ENCODE peak calls at places on chromosomes 4 and X, in ten cellular contexts. One of them, this sample, is unnamed.

GRCh38 chrX:10076765-10077164 is 80.0 kb upstream of the CLCN4 start:
- DNase-seq in stimulated activated CD8-positive, alpha-beta memory T cell treated with anti-CD3 and anti-CD28 coated beads, Interleukin-7, amount 100 ng/mL, for 1 hour: no peak
- DNase-seq in AG09319: no peak
- DNase-seq in NCI-H446 treated with DMSO at 0.1 percent for 48 hours: no peak
- DNase-seq in DMS 273 treated with DMSO at 0.1 percent for 48 hours: no peak
- DNase-seq in stomach: no peak
- DNase-seq in activated CD4-positive, CD25-positive, alpha-beta regulatory T cell treated with anti-CD3 and anti-CD28 coated beads, Interleukin-2, amount 50 U/mL, for 72 hours: no peak
- DNase-seq in fibroblast of lung: no peak
- DNase-seq in ecto neural progenitor cell: no peak
- DNase-seq in T-helper 2 cell: no peak
- DNase-seq in this sample: no peak

GRCh38 chr4:84938316-84938715 is 28.2 kb downstream of the WDFY3 start:
- DNase-seq in stimulated activated CD8-positive, alpha-beta memory T cell treated with anti-CD3 and anti-CD28 coated beads, Interleukin-7, amount 100 ng/mL, for 1 hour: no peak
- DNase-seq in AG09319: peak; percentile 14
- DNase-seq in NCI-H446 treated with DMSO at 0.1 percent for 48 hours: no peak
- DNase-seq in DMS 273 treated with DMSO at 0.1 percent for 48 hours: no peak
- DNase-seq in stomach: no peak
- DNase-seq in activated CD4-positive, CD25-positive, alpha-beta regulatory T cell treated with anti-CD3 and anti-CD28 coated beads, Interleukin-2, amount 50 U/mL, for 72 hours: no peak
- DNase-seq in fibroblast of lung: peak; percentile 86
- DNase-seq in ecto neural progenitor cell: no peak
- DNase-seq in T-helper 2 cell: no peak
- DNase-seq in this sample: no peak

GRCh38 chr4:107094976-107095375 is 58.9 kb upstream of the DKK2 start:
- DNase-seq in stimulated activated CD8-positive, alpha-beta memory T cell treated with anti-CD3 and anti-CD28 coated beads, Interleukin-7, amount 100 ng/mL, for 1 hour: no peak
- DNase-seq in AG09319: no peak
- DNase-seq in NCI-H446 treated with DMSO at 0.1 percent for 48 hours: no peak
- DNase-seq in DMS 273 treated with DMSO at 0.1 percent for 48 hours: no peak
- DNase-seq in stomach: no peak
- DNase-seq in activated CD4-positive, CD25-positive, alpha-beta regulatory T cell treated with anti-CD3 and anti-CD28 coated beads, Interleukin-2, amount 50 U/mL, for 72 hours: no peak
- DNase-seq in fibroblast of lung: no peak
- DNase-seq in ecto neural progenitor cell: no peak
- DNase-seq in T-helper 2 cell: no peak
- DNase-seq in this sample: no peak

GRCh38 chrX:67288958-67289641 is 254.7 kb upstream of the AR start:
- DNase-seq in stimulated activated CD8-positive, alpha-beta memory T cell treated with anti-CD3 and anti-CD28 coated beads, Interleukin-7, amount 100 ng/mL, for 1 hour: no peak
- DNase-seq in AG09319: no peak
- DNase-seq in NCI-H446 treated with DMSO at 0.1 percent for 48 hours: no peak
- DNase-seq in DMS 273 treated with DMSO at 0.1 percent for 48 hours: no peak
- DNase-seq in stomach: no peak
- DNase-seq in activated CD4-positive, CD25-positive, alpha-beta regulatory T cell treated with anti-CD3 and anti-CD28 coated beads, Interleukin-2, amount 50 U/mL, for 72 hours: no peak
- DNase-seq in fibroblast of lung: no peak
- DNase-seq in ecto neural progenitor cell: no peak
- DNase-seq in T-helper 2 cell: no peak
- DNase-seq in this sample: no peak

GRCh38 chrX:139304471-139304870 is 226.1 kb upstream of the F9 start:
- DNase-seq in stimulated activated CD8-positive, alpha-beta memory T cell treated with anti-CD3 and anti-CD28 coated beads, Interleukin-7, amount 100 ng/mL, for 1 hour: no peak
- DNase-seq in AG09319: no peak
- DNase-seq in NCI-H446 treated with DMSO at 0.1 percent for 48 hours: no peak
- DNase-seq in DMS 273 treated with DMSO at 0.1 percent for 48 hours: no peak
- DNase-seq in stomach: no peak
- DNase-seq in activated CD4-positive, CD25-positive, alpha-beta regulatory T cell treated with anti-CD3 and anti-CD28 coated beads, Interleukin-2, amount 50 U/mL, for 72 hours: no peak
- DNase-seq in fibroblast of lung: peak; percentile 71
- DNase-seq in ecto neural progenitor cell: no peak
- DNase-seq in T-helper 2 cell: no peak
- DNase-seq in this sample: no peak

GRCh38 chr4:89410687-89411086 is 103.1 kb upstream of the GPRIN3 start:
- DNase-seq in stimulated activated CD8-positive, alpha-beta memory T cell treated with anti-CD3 and anti-CD28 coated beads, Interleukin-7, amount 100 ng/mL, for 1 hour: no peak
- DNase-seq in AG09319: peak; percentile 3
- DNase-seq in NCI-H446 treated with DMSO at 0.1 percent for 48 hours: no peak
- DNase-seq in DMS 273 treated with DMSO at 0.1 percent for 48 hours: no peak
- DNase-seq in stomach: no peak
- DNase-seq in activated CD4-positive, CD25-positive, alpha-beta regulatory T cell treated with anti-CD3 and anti-CD28 coated beads, Interleukin-2, amount 50 U/mL, for 72 hours: no peak
- DNase-seq in fibroblast of lung: peak; percentile 94
- DNase-seq in ecto neural progenitor cell: no peak
- DNase-seq in T-helper 2 cell: no peak
- DNase-seq in this sample: no peak

GRCh38 chr4:40348000-40348399 is 12.9 kb downstream of the CHRNA9 start:
- DNase-seq in stimulated activated CD8-positive, alpha-beta memory T cell treated with anti-CD3 and anti-CD28 coated beads, Interleukin-7, amount 100 ng/mL, for 1 hour: no peak
- DNase-seq in AG09319: no peak
- DNase-seq in NCI-H446 treated with DMSO at 0.1 percent for 48 hours: no peak
- DNase-seq in DMS 273 treated with DMSO at 0.1 percent for 48 hours: no peak
- DNase-seq in stomach: no peak
- DNase-seq in activated CD4-positive, CD25-positive, alpha-beta regulatory T cell treated with anti-CD3 and anti-CD28 coated beads, Interleukin-2, amount 50 U/mL, for 72 hours: no peak
- DNase-seq in fibroblast of lung: no peak
- DNase-seq in ecto neural progenitor cell: no peak
- DNase-seq in T-helper 2 cell: no peak
- DNase-seq in this sample: no peak

GRCh38 chr4:74822603-74823002 is 28.3 kb upstream of the BTC start:
- DNase-seq in stimulated activated CD8-positive, alpha-beta memory T cell treated with anti-CD3 and anti-CD28 coated beads, Interleukin-7, amount 100 ng/mL, for 1 hour: no peak
- DNase-seq in AG09319: no peak
- DNase-seq in NCI-H446 treated with DMSO at 0.1 percent for 48 hours: no peak
- DNase-seq in DMS 273 treated with DMSO at 0.1 percent for 48 hours: no peak
- DNase-seq in stomach: no peak
- DNase-seq in activated CD4-positive, CD25-positive, alpha-beta regulatory T cell treated with anti-CD3 and anti-CD28 coated beads, Interleukin-2, amount 50 U/mL, for 72 hours: no peak
- DNase-seq in fibroblast of lung: no peak
- DNase-seq in ecto neural progenitor cell: no peak
- DNase-seq in T-helper 2 cell: no peak
- DNase-seq in this sample: no peak

GRCh38 chr4:73897380-73898136 is 28.4 kb downstream of the CXCL1 start:
- DNase-seq in stimulated activated CD8-positive, alpha-beta memory T cell treated with anti-CD3 and anti-CD28 coated beads, Interleukin-7, amount 100 ng/mL, for 1 hour: no peak
- DNase-seq in AG09319: peak; percentile 95
- DNase-seq in NCI-H446 treated with DMSO at 0.1 percent for 48 hours: no peak
- DNase-seq in DMS 273 treated with DMSO at 0.1 percent for 48 hours: no peak
- DNase-seq in stomach: no peak
- DNase-seq in activated CD4-positive, CD25-positive, alpha-beta regulatory T cell treated with anti-CD3 and anti-CD28 coated beads, Interleukin-2, amount 50 U/mL, for 72 hours: no peak
- DNase-seq in fibroblast of lung: peak; percentile 65
- DNase-seq in ecto neural progenitor cell: no peak
- DNase-seq in T-helper 2 cell: no peak
- DNase-seq in this sample: no peak

GRCh38 chrX:287670-288069 is 6.5 kb downstream of the PLCXD1 start:
- DNase-seq in stimulated activated CD8-positive, alpha-beta memory T cell treated with anti-CD3 and anti-CD28 coated beads, Interleukin-7, amount 100 ng/mL, for 1 hour: no peak
- DNase-seq in AG09319: no peak
- DNase-seq in NCI-H446 treated with DMSO at 0.1 percent for 48 hours: no peak
- DNase-seq in DMS 273 treated with DMSO at 0.1 percent for 48 hours: no peak
- DNase-seq in stomach: no peak
- DNase-seq in activated CD4-positive, CD25-positive, alpha-beta regulatory T cell treated with anti-CD3 and anti-CD28 coated beads, Interleukin-2, amount 50 U/mL, for 72 hours: no peak
- DNase-seq in fibroblast of lung: no peak
- DNase-seq in ecto neural progenitor cell: no peak
- DNase-seq in T-helper 2 cell: no peak
- DNase-seq in this sample: no peak

GRCh38 chr4:1981251-1982055 is 27.3 kb downstream of the NELFA start:
- DNase-seq in stimulated activated CD8-positive, alpha-beta memory T cell treated with anti-CD3 and anti-CD28 coated beads, Interleukin-7, amount 100 ng/mL, for 1 hour: no peak
- DNase-seq in AG09319: no peak
- DNase-seq in NCI-H446 treated with DMSO at 0.1 percent for 48 hours: no peak
- DNase-seq in DMS 273 treated with DMSO at 0.1 percent for 48 hours: no peak
- DNase-seq in stomach: peak; percentile 69
- DNase-seq in activated CD4-positive, CD25-positive, alpha-beta regulatory T cell treated with anti-CD3 and anti-CD28 coated beads, Interleukin-2, amount 50 U/mL, for 72 hours: no peak
- DNase-seq in fibroblast of lung: no peak
- DNase-seq in ecto neural progenitor cell: no peak
- DNase-seq in T-helper 2 cell: no peak
- DNase-seq in this sample: peak; percentile 44

GRCh38 chr4:116952530-116953108 is 132.8 kb downstream of the TRAM1L1 start:
- DNase-seq in stimulated activated CD8-positive, alpha-beta memory T cell treated with anti-CD3 and anti-CD28 coated beads, Interleukin-7, amount 100 ng/mL, for 1 hour: no peak
- DNase-seq in AG09319: no peak
- DNase-seq in NCI-H446 treated with DMSO at 0.1 percent for 48 hours: peak; percentile 73
- DNase-seq in DMS 273 treated with DMSO at 0.1 percent for 48 hours: no peak
- DNase-seq in stomach: no peak
- DNase-seq in activated CD4-positive, CD25-positive, alpha-beta regulatory T cell treated with anti-CD3 and anti-CD28 coated beads, Interleukin-2, amount 50 U/mL, for 72 hours: no peak
- DNase-seq in fibroblast of lung: no peak
- DNase-seq in ecto neural progenitor cell: no peak
- DNase-seq in T-helper 2 cell: no peak
- DNase-seq in this sample: no peak

GRCh38 chr4:45183905-45184304 is 457.5 kb upstream of the GNPDA2 start:
- DNase-seq in stimulated activated CD8-positive, alpha-beta memory T cell treated with anti-CD3 and anti-CD28 coated beads, Interleukin-7, amount 100 ng/mL, for 1 hour: no peak
- DNase-seq in AG09319: no peak
- DNase-seq in NCI-H446 treated with DMSO at 0.1 percent for 48 hours: no peak
- DNase-seq in DMS 273 treated with DMSO at 0.1 percent for 48 hours: no peak
- DNase-seq in stomach: no peak
- DNase-seq in activated CD4-positive, CD25-positive, alpha-beta regulatory T cell treated with anti-CD3 and anti-CD28 coated beads, Interleukin-2, amount 50 U/mL, for 72 hours: no peak
- DNase-seq in fibroblast of lung: no peak
- DNase-seq in ecto neural progenitor cell: no peak
- DNase-seq in T-helper 2 cell: no peak
- DNase-seq in this sample: no peak

GRCh38 chrX:39736219-39737211 is 361.2 kb downstream of the BCOR start:
- DNase-seq in stimulated activated CD8-positive, alpha-beta memory T cell treated with anti-CD3 and anti-CD28 coated beads, Interleukin-7, amount 100 ng/mL, for 1 hour: no peak
- DNase-seq in AG09319: no peak
- DNase-seq in NCI-H446 treated with DMSO at 0.1 percent for 48 hours: peak; percentile 66
- DNase-seq in DMS 273 treated with DMSO at 0.1 percent for 48 hours: no peak
- DNase-seq in stomach: peak; percentile 92
- DNase-seq in activated CD4-positive, CD25-positive, alpha-beta regulatory T cell treated with anti-CD3 and anti-CD28 coated beads, Interleukin-2, amount 50 U/mL, for 72 hours: no peak
- DNase-seq in fibroblast of lung: peak; percentile 88
- DNase-seq in ecto neural progenitor cell: no peak
- DNase-seq in T-helper 2 cell: no peak
- DNase-seq in this sample: peak; percentile 80

GRCh38 chr4:129353490-129353889 is 257.5 kb downstream of the C4orf33 start:
- DNase-seq in stimulated activated CD8-positive, alpha-beta memory T cell treated with anti-CD3 and anti-CD28 coated beads, Interleukin-7, amount 100 ng/mL, for 1 hour: no peak
- DNase-seq in AG09319: no peak
- DNase-seq in NCI-H446 treated with DMSO at 0.1 percent for 48 hours: no peak
- DNase-seq in DMS 273 treated with DMSO at 0.1 percent for 48 hours: no peak
- DNase-seq in stomach: no peak
- DNase-seq in activated CD4-positive, CD25-positive, alpha-beta regulatory T cell treated with anti-CD3 and anti-CD28 coated beads, Interleukin-2, amount 50 U/mL, for 72 hours: no peak
- DNase-seq in fibroblast of lung: no peak
- DNase-seq in ecto neural progenitor cell: no peak
- DNase-seq in T-helper 2 cell: no peak
- DNase-seq in this sample: no peak

GRCh38 chrX:85309717-85310116 is 65.9 kb downstream of the ZNF711 start:
- DNase-seq in stimulated activated CD8-positive, alpha-beta memory T cell treated with anti-CD3 and anti-CD28 coated beads, Interleukin-7, amount 100 ng/mL, for 1 hour: no peak
- DNase-seq in AG09319: no peak
- DNase-seq in NCI-H446 treated with DMSO at 0.1 percent for 48 hours: no peak
- DNase-seq in DMS 273 treated with DMSO at 0.1 percent for 48 hours: no peak
- DNase-seq in stomach: no peak
- DNase-seq in activated CD4-positive, CD25-positive, alpha-beta regulatory T cell treated with anti-CD3 and anti-CD28 coated beads, Interleukin-2, amount 50 U/mL, for 72 hours: no peak
- DNase-seq in fibroblast of lung: no peak
- DNase-seq in ecto neural progenitor cell: no peak
- DNase-seq in T-helper 2 cell: no peak
- DNase-seq in this sample: no peak

GRCh38 chrX:131366387-131366786 is 77.3 kb upstream of the IGSF1 start:
- DNase-seq in stimulated activated CD8-positive, alpha-beta memory T cell treated with anti-CD3 and anti-CD28 coated beads, Interleukin-7, amount 100 ng/mL, for 1 hour: no peak
- DNase-seq in AG09319: no peak
- DNase-seq in NCI-H446 treated with DMSO at 0.1 percent for 48 hours: no peak
- DNase-seq in DMS 273 treated with DMSO at 0.1 percent for 48 hours: no peak
- DNase-seq in stomach: no peak
- DNase-seq in activated CD4-positive, CD25-positive, alpha-beta regulatory T cell treated with anti-CD3 and anti-CD28 coated beads, Interleukin-2, amount 50 U/mL, for 72 hours: no peak
- DNase-seq in fibroblast of lung: no peak
- DNase-seq in ecto neural progenitor cell: no peak
- DNase-seq in T-helper 2 cell: no peak
- DNase-seq in this sample: no peak

GRCh38 chrX:39766085-39766726 is 331.6 kb downstream of the BCOR start:
- DNase-seq in stimulated activated CD8-positive, alpha-beta memory T cell treated with anti-CD3 and anti-CD28 coated beads, Interleukin-7, amount 100 ng/mL, for 1 hour: no peak
- DNase-seq in AG09319: no peak
- DNase-seq in NCI-H446 treated with DMSO at 0.1 percent for 48 hours: no peak
- DNase-seq in DMS 273 treated with DMSO at 0.1 percent for 48 hours: no peak
- DNase-seq in stomach: no peak
- DNase-seq in activated CD4-positive, CD25-positive, alpha-beta regulatory T cell treated with anti-CD3 and anti-CD28 coated beads, Interleukin-2, amount 50 U/mL, for 72 hours: no peak
- DNase-seq in fibroblast of lung: no peak
- DNase-seq in ecto neural progenitor cell: no peak
- DNase-seq in T-helper 2 cell: no peak
- DNase-seq in this sample: no peak

GRCh38 chr4:102586002-102586643 is 85.0 kb downstream of the NFKB1 start:
- DNase-seq in stimulated activated CD8-positive, alpha-beta memory T cell treated with anti-CD3 and anti-CD28 coated beads, Interleukin-7, amount 100 ng/mL, for 1 hour: no peak
- DNase-seq in AG09319: no peak
- DNase-seq in NCI-H446 treated with DMSO at 0.1 percent for 48 hours: no peak
- DNase-seq in DMS 273 treated with DMSO at 0.1 percent for 48 hours: no peak
- DNase-seq in stomach: no peak
- DNase-seq in activated CD4-positive, CD25-positive, alpha-beta regulatory T cell treated with anti-CD3 and anti-CD28 coated beads, Interleukin-2, amount 50 U/mL, for 72 hours: no peak
- DNase-seq in fibroblast of lung: no peak
- DNase-seq in ecto neural progenitor cell: no peak
- DNase-seq in T-helper 2 cell: no peak
- DNase-seq in this sample: no peak

GRCh38 chrX:103664363-103664762 is 22.1 kb downstream of the MORF4L2 start:
- DNase-seq in stimulated activated CD8-positive, alpha-beta memory T cell treated with anti-CD3 and anti-CD28 coated beads, Interleukin-7, amount 100 ng/mL, for 1 hour: no peak
- DNase-seq in AG09319: no peak
- DNase-seq in NCI-H446 treated with DMSO at 0.1 percent for 48 hours: no peak
- DNase-seq in DMS 273 treated with DMSO at 0.1 percent for 48 hours: no peak
- DNase-seq in stomach: peak; percentile 32
- DNase-seq in activated CD4-positive, CD25-positive, alpha-beta regulatory T cell treated with anti-CD3 and anti-CD28 coated beads, Interleukin-2, amount 50 U/mL, for 72 hours: no peak
- DNase-seq in fibroblast of lung: no peak
- DNase-seq in ecto neural progenitor cell: no peak
- DNase-seq in T-helper 2 cell: no peak
- DNase-seq in this sample: no peak

GRCh38 chrX:148755111-148755510 is 254.7 kb downstream of the AFF2 start:
- DNase-seq in stimulated activated CD8-positive, alpha-beta memory T cell treated with anti-CD3 and anti-CD28 coated beads, Interleukin-7, amount 100 ng/mL, for 1 hour: no peak
- DNase-seq in AG09319: no peak
- DNase-seq in NCI-H446 treated with DMSO at 0.1 percent for 48 hours: no peak
- DNase-seq in DMS 273 treated with DMSO at 0.1 percent for 48 hours: no peak
- DNase-seq in stomach: no peak
- DNase-seq in activated CD4-positive, CD25-positive, alpha-beta regulatory T cell treated with anti-CD3 and anti-CD28 coated beads, Interleukin-2, amount 50 U/mL, for 72 hours: no peak
- DNase-seq in fibroblast of lung: peak; percentile 21
- DNase-seq in ecto neural progenitor cell: no peak
- DNase-seq in T-helper 2 cell: no peak
- DNase-seq in this sample: no peak

GRCh38 chr4:60042941-60043340 is 1157.2 kb upstream of the ADGRL3 start:
- DNase-seq in stimulated activated CD8-positive, alpha-beta memory T cell treated with anti-CD3 and anti-CD28 coated beads, Interleukin-7, amount 100 ng/mL, for 1 hour: no peak
- DNase-seq in AG09319: no peak
- DNase-seq in NCI-H446 treated with DMSO at 0.1 percent for 48 hours: no peak
- DNase-seq in DMS 273 treated with DMSO at 0.1 percent for 48 hours: no peak
- DNase-seq in stomach: no peak
- DNase-seq in activated CD4-positive, CD25-positive, alpha-beta regulatory T cell treated with anti-CD3 and anti-CD28 coated beads, Interleukin-2, amount 50 U/mL, for 72 hours: no peak
- DNase-seq in fibroblast of lung: no peak
- DNase-seq in ecto neural progenitor cell: no peak
- DNase-seq in T-helper 2 cell: no peak
- DNase-seq in this sample: no peak

GRCh38 chr4:152983774-152984411 is 47.8 kb downstream of the FHDC1 start:
- DNase-seq in stimulated activated CD8-positive, alpha-beta memory T cell treated with anti-CD3 and anti-CD28 coated beads, Interleukin-7, amount 100 ng/mL, for 1 hour: no peak
- DNase-seq in AG09319: no peak
- DNase-seq in NCI-H446 treated with DMSO at 0.1 percent for 48 hours: no peak
- DNase-seq in DMS 273 treated with DMSO at 0.1 percent for 48 hours: no peak
- DNase-seq in stomach: no peak
- DNase-seq in activated CD4-positive, CD25-positive, alpha-beta regulatory T cell treated with anti-CD3 and anti-CD28 coated beads, Interleukin-2, amount 50 U/mL, for 72 hours: no peak
- DNase-seq in fibroblast of lung: peak; percentile 94
- DNase-seq in ecto neural progenitor cell: no peak
- DNase-seq in T-helper 2 cell: no peak
- DNase-seq in this sample: no peak

GRCh38 chr4:138609943-138610350 is 367.8 kb upstream of the SLC7A11 start:
- DNase-seq in stimulated activated CD8-positive, alpha-beta memory T cell treated with anti-CD3 and anti-CD28 coated beads, Interleukin-7, amount 100 ng/mL, for 1 hour: no peak
- DNase-seq in AG09319: no peak
- DNase-seq in NCI-H446 treated with DMSO at 0.1 percent for 48 hours: no peak
- DNase-seq in DMS 273 treated with DMSO at 0.1 percent for 48 hours: no peak
- DNase-seq in stomach: no peak
- DNase-seq in activated CD4-positive, CD25-positive, alpha-beta regulatory T cell treated with anti-CD3 and anti-CD28 coated beads, Interleukin-2, amount 50 U/mL, for 72 hours: no peak
- DNase-seq in fibroblast of lung: peak; percentile 95
- DNase-seq in ecto neural progenitor cell: no peak
- DNase-seq in T-helper 2 cell: no peak
- DNase-seq in this sample: no peak

GRCh38 chr4:168652818-168653217 is 156.0 kb downstream of the PALLD start:
- DNase-seq in stimulated activated CD8-positive, alpha-beta memory T cell treated with anti-CD3 and anti-CD28 coated beads, Interleukin-7, amount 100 ng/mL, for 1 hour: no peak
- DNase-seq in AG09319: no peak
- DNase-seq in NCI-H446 treated with DMSO at 0.1 percent for 48 hours: no peak
- DNase-seq in DMS 273 treated with DMSO at 0.1 percent for 48 hours: no peak
- DNase-seq in stomach: no peak
- DNase-seq in activated CD4-positive, CD25-positive, alpha-beta regulatory T cell treated with anti-CD3 and anti-CD28 coated beads, Interleukin-2, amount 50 U/mL, for 72 hours: no peak
- DNase-seq in fibroblast of lung: no peak
- DNase-seq in ecto neural progenitor cell: no peak
- DNase-seq in T-helper 2 cell: no peak
- DNase-seq in this sample: no peak

GRCh38 chr4:25743971-25744370 is 88.3 kb downstream of the SLC34A2 start:
- DNase-seq in stimulated activated CD8-positive, alpha-beta memory T cell treated with anti-CD3 and anti-CD28 coated beads, Interleukin-7, amount 100 ng/mL, for 1 hour: no peak
- DNase-seq in AG09319: no peak
- DNase-seq in NCI-H446 treated with DMSO at 0.1 percent for 48 hours: no peak
- DNase-seq in DMS 273 treated with DMSO at 0.1 percent for 48 hours: no peak
- DNase-seq in stomach: no peak
- DNase-seq in activated CD4-positive, CD25-positive, alpha-beta regulatory T cell treated with anti-CD3 and anti-CD28 coated beads, Interleukin-2, amount 50 U/mL, for 72 hours: no peak
- DNase-seq in fibroblast of lung: no peak
- DNase-seq in ecto neural progenitor cell: no peak
- DNase-seq in T-helper 2 cell: no peak
- DNase-seq in this sample: no peak

GRCh38 chr4:36979494-36979893 is 265.0 kb upstream of the NWD2 start:
- DNase-seq in stimulated activated CD8-positive, alpha-beta memory T cell treated with anti-CD3 and anti-CD28 coated beads, Interleukin-7, amount 100 ng/mL, for 1 hour: no peak
- DNase-seq in AG09319: no peak
- DNase-seq in NCI-H446 treated with DMSO at 0.1 percent for 48 hours: no peak
- DNase-seq in DMS 273 treated with DMSO at 0.1 percent for 48 hours: no peak
- DNase-seq in stomach: no peak
- DNase-seq in activated CD4-positive, CD25-positive, alpha-beta regulatory T cell treated with anti-CD3 and anti-CD28 coated beads, Interleukin-2, amount 50 U/mL, for 72 hours: no peak
- DNase-seq in fibroblast of lung: no peak
- DNase-seq in ecto neural progenitor cell: no peak
- DNase-seq in T-helper 2 cell: no peak
- DNase-seq in this sample: no peak

GRCh38 chr4:5545271-5545670 is 163.1 kb downstream of the EVC2 start:
- DNase-seq in stimulated activated CD8-positive, alpha-beta memory T cell treated with anti-CD3 and anti-CD28 coated beads, Interleukin-7, amount 100 ng/mL, for 1 hour: no peak
- DNase-seq in AG09319: no peak
- DNase-seq in NCI-H446 treated with DMSO at 0.1 percent for 48 hours: no peak
- DNase-seq in DMS 273 treated with DMSO at 0.1 percent for 48 hours: no peak
- DNase-seq in stomach: no peak
- DNase-seq in activated CD4-positive, CD25-positive, alpha-beta regulatory T cell treated with anti-CD3 and anti-CD28 coated beads, Interleukin-2, amount 50 U/mL, for 72 hours: no peak
- DNase-seq in fibroblast of lung: no peak
- DNase-seq in ecto neural progenitor cell: no peak
- DNase-seq in T-helper 2 cell: no peak
- DNase-seq in this sample: no peak

This sample was measured in right lobe of liver.